ENCODE peak calls at places on chromosomes 12 and 14, in seven cellular contexts. Q, S, U, W, E, V and O are unnamed samples.

GRCh38 chr14:55805250-55805649 is 225.2 kb downstream of the KTN1 start:
- DNase-seq in Q (no peak), S (no peak), U (no peak), W (no peak), E (no peak), V (no peak), O (no peak)

GRCh38 chr12:105091495-105092206 is 7.4 kb upstream of the ALDH1L2 start:
- DNase-seq in Q (no peak), S (no peak), U (no peak), W (no peak), E (no peak), V (no peak), O (no peak)

GRCh38 chr12:1766110-1766509 is 54.3 kb upstream of the LRTM2 start:
- DNase-seq in Q (no peak), S (no peak), U (no peak), W (no peak), E (no peak), V (no peak), O (no peak)

GRCh38 chr12:79454338-79454777 is 236.4 kb downstream of the PAWR start:
- DNase-seq in Q (no peak), S (peak; percentile 84), U (no peak), W (no peak), E (no peak), V (no peak), O (no peak)

GRCh38 chr12:105444050-105444808 is 113.7 kb downstream of the C12orf75 start:
- DNase-seq in Q (no peak), S (peak; percentile 87), U (no peak), W (no peak), E (no peak), V (no peak), O (no peak)

GRCh38 chr12:74293689-74294131 is 243.9 kb upstream of the ATXN7L3B start:
- DNase-seq in Q (no peak), S (no peak), U (no peak), W (no peak), E (no peak), V (no peak), O (no peak)

GRCh38 chr14:72518809-72519377 is 375.0 kb downstream of the DPF3 start:
- DNase-seq in Q (no peak), S (peak; percentile 59), U (no peak), W (no peak), E (peak; percentile 37), V (no peak), O (peak; percentile 35)

GRCh38 chr14:67446371-67447032 is 34.5 kb upstream of the PLEK2 start:
- DNase-seq in Q (no peak), S (peak; percentile 9), U (no peak), W (no peak), E (no peak), V (no peak), O (no peak)

GRCh38 chr12:49092086-49092815 is 2.4 kb downstream of the DHH start:
- DNase-seq in Q (peak; percentile 59), S (no peak), U (no peak), W (no peak), E (peak; percentile 51), V (no peak), O (peak; percentile 42)

GRCh38 chr12:8590842-8591545 is 21.7 kb downstream of the AICDA start:
- DNase-seq in Q (no peak), S (no peak), U (no peak), W (no peak), E (no peak), V (no peak), O (no peak)

GRCh38 chr14:68934034-68934433 is 45.1 kb downstream of the ACTN1 start:
- DNase-seq in Q (no peak), S (no peak), U (no peak), W (no peak), E (no peak), V (no peak), O (no peak)

GRCh38 chr14:68937790-68938514 is 41.1 kb downstream of the ACTN1 start:
- DNase-seq in Q (peak; percentile 67), S (peak; percentile 56), U (peak; percentile 80), W (no peak), E (peak; percentile 18), V (peak; percentile 58), O (no peak)

GRCh38 chr14:68936980-68937379 is 42.1 kb downstream of the ACTN1 start:
- DNase-seq in Q (no peak), S (no peak), U (no peak), W (no peak), E (no peak), V (no peak), O (no peak)

GRCh38 chr14:68936476-68936875 is 42.6 kb downstream of the ACTN1 start:
- DNase-seq in Q (no peak), S (no peak), U (no peak), W (no peak), E (no peak), V (no peak), O (no peak)

GRCh38 chr14:68935761-68936209 is 43.3 kb downstream of the ACTN1 start:
- DNase-seq in Q (no peak), S (peak; percentile 62), U (no peak), W (no peak), E (no peak), V (peak; percentile 35), O (no peak)
- H3K4me1 ChIP-seq in Q (peaks cover 18% of the 10 kb centered on the region), S (peaks cover 43% of the 10 kb centered on the region), U (peaks cover 51% of the 10 kb centered on the region), W (peaks cover 92% of the 10 kb centered on the region), E (peaks cover 27% of the 10 kb centered on the region), V (peaks cover 98% of the 10 kb centered on the region), O (peaks cover 76% of the 10 kb centered on the region)

DNA sequence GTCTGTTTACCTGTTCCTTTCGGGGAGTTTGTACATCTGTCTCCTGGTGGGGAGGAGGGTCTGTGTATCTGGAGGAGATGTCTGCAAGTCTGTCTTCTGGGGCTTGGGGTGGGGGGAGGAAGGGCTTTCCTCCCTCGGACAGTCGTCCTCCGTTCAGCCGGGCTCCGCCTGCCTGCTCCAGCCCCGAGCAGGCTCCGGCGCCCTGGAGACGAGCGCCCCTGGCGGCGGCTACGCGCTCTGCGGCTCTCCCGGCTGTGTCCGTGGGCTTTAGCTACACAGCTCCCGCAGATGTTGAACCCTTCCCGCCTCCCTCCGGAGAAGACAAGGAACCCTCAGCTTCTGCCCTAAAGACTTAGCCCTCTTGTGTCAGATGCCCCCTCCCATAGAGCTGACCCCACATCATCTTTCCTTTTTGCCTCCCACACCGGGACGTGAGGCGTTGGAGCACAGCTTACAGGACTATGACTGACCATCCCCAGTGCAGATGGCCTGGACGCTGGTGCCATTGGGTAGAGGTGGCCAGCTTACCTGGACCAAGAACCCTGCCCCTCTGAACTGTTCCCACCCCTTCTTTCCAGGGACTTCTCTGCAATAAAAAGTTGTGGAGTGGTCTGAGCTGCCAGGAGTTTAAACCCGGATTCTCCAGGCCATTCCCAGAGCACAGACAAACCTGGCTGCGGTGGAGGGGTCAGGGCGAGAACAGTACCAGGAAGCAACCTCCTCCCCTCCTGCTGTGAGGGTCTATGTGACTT is 4.7 kb downstream of the KRT86 start:
- DNase-seq in Q (peak; percentile 75), S (peak; percentile 55), U (peak; percentile 81), W (no peak), E (peak; percentile 60), V (peak; percentile 67), O (peak; percentile 63)
- H3K4me3 ChIP-seq in Q (no peak overlapping the region), S (no peak overlapping the region), U (no peak overlapping the region), W (peak overlapping the region; percentile 48), E (no peak overlapping the region), V (peak overlapping the region; percentile 42), O (no peak overlapping the region)

DNA sequence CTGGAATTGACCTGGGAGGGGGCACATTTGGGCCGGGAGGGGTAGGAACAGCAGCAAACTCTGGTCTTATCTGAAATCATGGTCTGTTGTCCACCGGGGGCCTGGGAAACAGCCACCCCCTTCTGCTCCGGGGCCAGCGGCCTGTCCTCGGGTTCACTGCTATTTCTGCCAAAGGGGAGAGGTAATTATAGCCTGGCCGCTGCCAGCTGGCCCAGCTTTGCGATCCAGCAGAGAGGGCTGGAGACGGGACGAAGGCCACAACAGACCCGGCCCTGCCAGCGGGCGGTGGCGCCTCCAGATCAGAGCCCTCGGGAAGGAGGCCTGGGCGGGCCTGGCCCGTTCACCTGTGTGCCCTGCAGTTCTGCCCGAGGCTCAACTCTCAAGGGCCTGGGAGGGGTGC is at the start of gene C14orf180:
- DNase-seq in Q (no peak), S (no peak), U (peak; percentile 57), W (no peak), E (no peak), V (no peak), O (no peak)
- H3K4me1 ChIP-seq in Q (no peaks in the 10 kb centered on the region), S (no peaks in the 10 kb centered on the region), U (peaks cover 39% of the 10 kb centered on the region), W (peaks cover 26% of the 10 kb centered on the region), E (no peaks in the 10 kb centered on the region), V (peaks cover 51% of the 10 kb centered on the region), O (no peaks in the 10 kb centered on the region)

DNA sequence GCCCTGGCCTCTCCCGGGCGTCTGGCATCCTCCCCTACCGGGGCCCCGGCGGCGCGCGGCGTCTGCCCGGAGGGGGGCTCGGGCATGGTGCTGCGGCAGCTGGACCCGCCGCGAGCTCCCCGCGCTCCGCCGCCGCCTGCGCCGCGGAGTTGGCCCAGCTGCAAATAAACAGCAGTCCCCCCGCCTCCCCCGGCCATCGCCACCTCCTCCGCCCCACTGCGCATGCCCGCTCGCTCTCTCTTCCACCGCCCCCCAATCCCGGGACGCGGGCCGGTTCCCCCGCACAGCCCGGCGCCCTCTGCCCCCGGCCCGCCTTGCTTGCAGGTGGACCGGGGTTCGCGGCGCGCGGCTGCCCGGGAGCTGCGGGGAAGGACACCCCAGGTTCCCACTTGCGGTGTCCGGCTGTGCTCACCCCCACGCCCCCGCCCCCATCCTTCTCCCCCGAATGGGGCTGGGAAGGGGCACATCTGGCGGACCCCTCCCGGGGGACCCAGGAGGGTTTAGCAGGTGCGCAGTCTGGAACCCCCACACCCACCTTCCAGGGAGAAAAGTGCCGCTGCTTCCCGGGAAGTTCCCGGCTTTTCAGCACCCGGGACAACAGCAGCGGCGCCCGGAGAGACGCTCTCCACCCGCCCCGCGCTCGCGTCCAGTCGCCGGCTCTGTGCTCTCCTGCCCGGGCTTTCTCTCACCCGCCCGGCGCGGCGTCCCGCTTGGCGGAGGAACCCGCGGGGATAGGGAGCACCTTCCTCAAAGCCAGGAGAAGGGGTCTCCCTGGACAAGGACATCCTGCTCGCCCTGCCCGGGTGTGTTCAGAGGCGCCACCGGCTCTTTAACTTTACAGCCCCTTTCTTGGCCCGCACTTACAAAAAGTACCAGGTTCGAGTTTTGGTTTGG is at the start of gene TMTC1:
- DNase-seq in Q (peak; percentile 74), S (peak; percentile 70), U (peak; percentile 45), W (peak; percentile 11), E (no peak), V (peak; percentile 67), O (no peak)
- H3K4me3 ChIP-seq in Q (peak within 1 kb of the TSS; percentile 64), S (peak within 1 kb of the TSS; percentile 89), U (peak within 1 kb of the TSS; percentile 63), W (peak within 1 kb of the TSS; percentile 94), E (no peak within 1 kb of the TSS), V (peak within 1 kb of the TSS; percentile 84), O (no peak within 1 kb of the TSS)

GRCh38 chr12:65139389-65139788 is 18.3 kb upstream of the WIF1 start:
- DNase-seq in Q (no peak), S (no peak), U (no peak), W (no peak), E (no peak), V (no peak), O (no peak)

GRCh38 chr12:65133879-65134278 is 12.8 kb upstream of the WIF1 start:
- DNase-seq in Q (no peak), S (no peak), U (no peak), W (no peak), E (no peak), V (no peak), O (no peak)
- H3K4me1 ChIP-seq in Q (no peaks in the 10 kb centered on the region), S (no peaks in the 10 kb centered on the region), U (no peaks in the 10 kb centered on the region), W (no peaks in the 10 kb centered on the region), E (no peaks in the 10 kb centered on the region), V (no peaks in the 10 kb centered on the region), O (no peaks in the 10 kb centered on the region)

DNA sequence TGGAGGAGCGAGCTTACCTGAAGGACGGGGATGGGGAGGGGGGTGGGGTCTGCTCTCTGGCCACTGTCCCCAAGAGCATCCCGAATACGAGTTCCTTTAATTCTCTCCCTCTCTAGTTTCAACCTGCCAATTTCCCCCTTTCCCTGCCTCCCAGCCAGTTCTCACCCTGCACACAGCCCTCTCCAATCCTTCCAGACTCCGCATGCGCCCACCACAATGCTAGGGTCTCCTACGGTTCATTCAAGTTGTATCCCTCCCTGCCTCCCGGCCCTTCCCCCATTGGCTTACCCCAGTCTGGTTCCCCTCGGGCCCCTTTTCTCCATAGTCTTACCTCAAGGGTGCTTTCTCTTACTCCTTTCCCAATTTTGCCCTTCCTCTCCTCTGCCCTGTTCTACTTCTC is 706 bp upstream of the IGFBP6 start:
- DNase-seq in Q (no peak), S (no peak), U (no peak), W (no peak), E (no peak), V (no peak), O (no peak)
- H3K4me3 ChIP-seq in Q (peak overlapping the region; percentile 60), S (peak overlapping the region; percentile 72), U (peak overlapping the region; percentile 32), W (peak overlapping the region; percentile 85), E (no peak overlapping the region), V (peak overlapping the region; percentile 80), O (peak overlapping the region; percentile 49)